ENCODE peak calls at places on chromosomes 12 and 14, in ten cellular contexts. One of them, this sample, is unnamed.
A peak's percentile ranks its signal among the peaks of the same experiment; 100 is the strongest.

GRCh38 chr14:90677484-90678045 is 138.7 kb downstream of the TTC7B start:
- DNase-seq in skeletal muscle cell: no peak
- DNase-seq in activated naive CD8-positive, alpha-beta T cell treated with anti-CD3 and anti-CD28 coated beads, Interleukin-2, amount 50 U/mL, for 24 hours: peak; percentile 54
- DNase-seq in KG1: peak; percentile 11
- DNase-seq in neural progenitor cell: no peak
- DNase-seq in NCI-H1105: no peak
- DNase-seq in stimulated activated CD4-positive, alpha-beta T cell treated with anti-CD3 and anti-CD28 coated beads, Interleukin-4, amount 100 ng/mL, for 4 hours: peak; percentile 19
- DNase-seq in PC-3: peak; percentile 79
- DNase-seq in ELF-1: no peak
- DNase-seq in mucosa of gallbladder: no peak
- DNase-seq in this sample: no peak

GRCh38 chr14:80954771-80955299 is 586 bp upstream of the TSHR start:
- DNase-seq in NCI-H1105: peak; percentile 79
- DNase-seq in activated naive CD8-positive, alpha-beta T cell treated with anti-CD3 and anti-CD28 coated beads, Interleukin-2, amount 50 U/mL, for 24 hours: peak; percentile 79
- DNase-seq in PC-3: peak; percentile 88
- DNase-seq in KG1: peak; percentile 46
- DNase-seq in neural progenitor cell: peak; percentile 91
- DNase-seq in ELF-1: peak; percentile 84
- DNase-seq in stimulated activated CD4-positive, alpha-beta T cell treated with anti-CD3 and anti-CD28 coated beads, Interleukin-4, amount 100 ng/mL, for 4 hours: peak; percentile 67
- DNase-seq in mucosa of gallbladder: peak; percentile 85
- DNase-seq in skeletal muscle cell: no peak
- DNase-seq in this sample: peak; percentile 56

GRCh38 chr14:92473261-92473946 is 40.2 kb upstream of the RIN3 start:
- DNase-seq in KG1: no peak
- DNase-seq in NCI-H1105: no peak
- DNase-seq in PC-3: no peak
- DNase-seq in neural progenitor cell: no peak
- DNase-seq in skeletal muscle cell: peak; percentile 76
- DNase-seq in ELF-1: no peak
- DNase-seq in stimulated activated CD4-positive, alpha-beta T cell treated with anti-CD3 and anti-CD28 coated beads, Interleukin-4, amount 100 ng/mL, for 4 hours: no peak
- DNase-seq in activated naive CD8-positive, alpha-beta T cell treated with anti-CD3 and anti-CD28 coated beads, Interleukin-2, amount 50 U/mL, for 24 hours: no peak
- DNase-seq in mucosa of gallbladder: no peak
- DNase-seq in this sample: no peak

GRCh38 chr12:15220961-15221885 is at the start of gene RERG:
- DNase-seq in skeletal muscle cell: no peak
- DNase-seq in stimulated activated CD4-positive, alpha-beta T cell treated with anti-CD3 and anti-CD28 coated beads, Interleukin-4, amount 100 ng/mL, for 4 hours: peak; percentile 48
- DNase-seq in neural progenitor cell: peak; percentile 94
- DNase-seq in NCI-H1105: peak; percentile 49
- DNase-seq in PC-3: peak; percentile 74
- DNase-seq in activated naive CD8-positive, alpha-beta T cell treated with anti-CD3 and anti-CD28 coated beads, Interleukin-2, amount 50 U/mL, for 24 hours: peak; percentile 83
- DNase-seq in KG1: peak; percentile 2
- DNase-seq in mucosa of gallbladder: peak; percentile 82
- DNase-seq in ELF-1: peak; percentile 94
- DNase-seq in this sample: peak; percentile 64

GRCh38 chr14:81400852-81401251 is 728 bp upstream of the STON2 start:
- DNase-seq in NCI-H1105: no peak
- DNase-seq in KG1: no peak
- DNase-seq in PC-3: peak; percentile 99
- DNase-seq in stimulated activated CD4-positive, alpha-beta T cell treated with anti-CD3 and anti-CD28 coated beads, Interleukin-4, amount 100 ng/mL, for 4 hours: no peak
- DNase-seq in mucosa of gallbladder: peak; percentile 60
- DNase-seq in skeletal muscle cell: peak; percentile 98
- DNase-seq in ELF-1: peak; percentile 77
- DNase-seq in neural progenitor cell: peak; percentile 43
- DNase-seq in activated naive CD8-positive, alpha-beta T cell treated with anti-CD3 and anti-CD28 coated beads, Interleukin-2, amount 50 U/mL, for 24 hours: peak; percentile 12
- DNase-seq in this sample: no peak

GRCh38 chr12:49535921-49536525 is 2.8 kb upstream of the KCNH3 start:
- DNase-seq in skeletal muscle cell: no peak
- DNase-seq in PC-3: peak; percentile 42
- DNase-seq in stimulated activated CD4-positive, alpha-beta T cell treated with anti-CD3 and anti-CD28 coated beads, Interleukin-4, amount 100 ng/mL, for 4 hours: no peak
- DNase-seq in KG1: no peak
- DNase-seq in ELF-1: no peak
- DNase-seq in mucosa of gallbladder: no peak
- DNase-seq in NCI-H1105: no peak
- DNase-seq in neural progenitor cell: no peak
- DNase-seq in activated naive CD8-positive, alpha-beta T cell treated with anti-CD3 and anti-CD28 coated beads, Interleukin-2, amount 50 U/mL, for 24 hours: no peak
- DNase-seq in this sample: no peak

GRCh38 chr12:77236066-77236465 is 170.7 kb upstream of the E2F7 start:
- DNase-seq in NCI-H1105: no peak
- DNase-seq in stimulated activated CD4-positive, alpha-beta T cell treated with anti-CD3 and anti-CD28 coated beads, Interleukin-4, amount 100 ng/mL, for 4 hours: no peak
- DNase-seq in neural progenitor cell: no peak
- DNase-seq in PC-3: no peak
- DNase-seq in skeletal muscle cell: no peak
- DNase-seq in ELF-1: no peak
- DNase-seq in mucosa of gallbladder: no peak
- DNase-seq in KG1: no peak
- DNase-seq in activated naive CD8-positive, alpha-beta T cell treated with anti-CD3 and anti-CD28 coated beads, Interleukin-2, amount 50 U/mL, for 24 hours: no peak
- DNase-seq in this sample: no peak

GRCh38 chr14:23525611-23526010 is 26.0 kb downstream of the ZFHX2 start:
- DNase-seq in stimulated activated CD4-positive, alpha-beta T cell treated with anti-CD3 and anti-CD28 coated beads, Interleukin-4, amount 100 ng/mL, for 4 hours: no peak
- DNase-seq in KG1: no peak
- DNase-seq in ELF-1: no peak
- DNase-seq in mucosa of gallbladder: no peak
- DNase-seq in NCI-H1105: no peak
- DNase-seq in skeletal muscle cell: no peak
- DNase-seq in neural progenitor cell: no peak
- DNase-seq in PC-3: no peak
- DNase-seq in activated naive CD8-positive, alpha-beta T cell treated with anti-CD3 and anti-CD28 coated beads, Interleukin-2, amount 50 U/mL, for 24 hours: no peak
- DNase-seq in this sample: no peak

GRCh38 chr14:57845802-57846531 is 19.9 kb downstream of the SLC35F4 start:
- DNase-seq in mucosa of gallbladder: no peak
- DNase-seq in neural progenitor cell: no peak
- DNase-seq in skeletal muscle cell: no peak
- DNase-seq in NCI-H1105: no peak
- DNase-seq in KG1: no peak
- DNase-seq in PC-3: peak; percentile 35
- DNase-seq in stimulated activated CD4-positive, alpha-beta T cell treated with anti-CD3 and anti-CD28 coated beads, Interleukin-4, amount 100 ng/mL, for 4 hours: no peak
- DNase-seq in ELF-1: no peak
- DNase-seq in activated naive CD8-positive, alpha-beta T cell treated with anti-CD3 and anti-CD28 coated beads, Interleukin-2, amount 50 U/mL, for 24 hours: no peak
- DNase-seq in this sample: no peak

GRCh38 chr12:94057262-94058151 is 90.9 kb upstream of the PLXNC1 start:
- DNase-seq in stimulated activated CD4-positive, alpha-beta T cell treated with anti-CD3 and anti-CD28 coated beads, Interleukin-4, amount 100 ng/mL, for 4 hours: no peak
- DNase-seq in PC-3: no peak
- DNase-seq in mucosa of gallbladder: no peak
- DNase-seq in NCI-H1105: no peak
- DNase-seq in neural progenitor cell: no peak
- DNase-seq in skeletal muscle cell: no peak
- DNase-seq in activated naive CD8-positive, alpha-beta T cell treated with anti-CD3 and anti-CD28 coated beads, Interleukin-2, amount 50 U/mL, for 24 hours: no peak
- DNase-seq in KG1: no peak
- DNase-seq in ELF-1: peak; percentile 56
- DNase-seq in this sample: no peak

GRCh38 chr12:27593266-27593665 is 69.3 kb downstream of the PPFIBP1 start:
- DNase-seq in activated naive CD8-positive, alpha-beta T cell treated with anti-CD3 and anti-CD28 coated beads, Interleukin-2, amount 50 U/mL, for 24 hours: no peak
- DNase-seq in skeletal muscle cell: no peak
- DNase-seq in PC-3: no peak
- DNase-seq in neural progenitor cell: no peak
- DNase-seq in ELF-1: no peak
- DNase-seq in NCI-H1105: no peak
- DNase-seq in KG1: no peak
- DNase-seq in stimulated activated CD4-positive, alpha-beta T cell treated with anti-CD3 and anti-CD28 coated beads, Interleukin-4, amount 100 ng/mL, for 4 hours: no peak
- DNase-seq in mucosa of gallbladder: no peak
- DNase-seq in this sample: no peak

GRCh38 chr12:75747572-75747995 is 236.2 kb upstream of the KRR1 start:
- DNase-seq in mucosa of gallbladder: no peak
- DNase-seq in neural progenitor cell: no peak
- DNase-seq in stimulated activated CD4-positive, alpha-beta T cell treated with anti-CD3 and anti-CD28 coated beads, Interleukin-4, amount 100 ng/mL, for 4 hours: no peak
- DNase-seq in PC-3: peak; percentile 62
- DNase-seq in ELF-1: no peak
- DNase-seq in NCI-H1105: no peak
- DNase-seq in activated naive CD8-positive, alpha-beta T cell treated with anti-CD3 and anti-CD28 coated beads, Interleukin-2, amount 50 U/mL, for 24 hours: no peak
- DNase-seq in KG1: no peak
- DNase-seq in skeletal muscle cell: no peak
- DNase-seq in this sample: no peak

GRCh38 chr12:103877934-103878510 is 37.0 kb upstream of the NT5DC3 start:
- DNase-seq in KG1: no peak
- DNase-seq in neural progenitor cell: peak; percentile 83
- DNase-seq in stimulated activated CD4-positive, alpha-beta T cell treated with anti-CD3 and anti-CD28 coated beads, Interleukin-4, amount 100 ng/mL, for 4 hours: peak; percentile 47
- DNase-seq in activated naive CD8-positive, alpha-beta T cell treated with anti-CD3 and anti-CD28 coated beads, Interleukin-2, amount 50 U/mL, for 24 hours: peak; percentile 62
- DNase-seq in ELF-1: peak; percentile 72
- DNase-seq in mucosa of gallbladder: peak; percentile 51
- DNase-seq in NCI-H1105: peak; percentile 72
- DNase-seq in PC-3: peak; percentile 94
- DNase-seq in skeletal muscle cell: no peak
- DNase-seq in this sample: peak; percentile 27